ENCODE peak calls at places on chromosomes 3 and 15, in five cellular contexts. S is NCI-H1092 treated with DMSO at 0.1 percent for 48 hours, H is hepatocyte, C is HS-27A, F is progenitor cell of endocrine pancreas. R is an unnamed sample.

GRCh38 chr15:35994861-35995260 is 448.9 kb upstream of the DPH6 start:
- DNase-seq in S (no peak), H (no peak), C (no peak), F (no peak), R (no peak)

GRCh38 chr15:72220678-72221077 is 10.3 kb downstream of the PKM start:
- DNase-seq in S (no peak), H (no peak), C (no peak), F (no peak), R (no peak)

GRCh38 chr3:65641041-65641440 is 397.7 kb downstream of the MAGI1 start:
- DNase-seq in S (no peak), H (no peak), C (no peak), F (no peak), R (no peak)

GRCh38 chr3:11197471-11197870 is 43.2 kb downstream of the HRH1 start:
- DNase-seq in S (no peak), H (peak), C (no peak), F (no peak), R (no peak)

GRCh38 chr15:29685156-29686078 is 136.9 kb downstream of the TJP1 start:
- DNase-seq in S (no peak), H (peak), C (no peak), F (no peak), R (no peak)

GRCh38 chr3:173826901-173827609 is 429.5 kb downstream of the NLGN1 start:
- DNase-seq in S (no peak), H (peak), C (no peak), F (no peak), R (no peak)

GRCh38 chr15:36758800-36759199 is 179.4 kb downstream of the CDIN1 start:
- DNase-seq in S (no peak), H (no peak), C (no peak), F (no peak), R (no peak)

GRCh38 chr3:42526616-42527367 is 24.3 kb downstream of the VIPR1 start:
- DNase-seq in S (no peak), H (no peak), C (no peak), F (no peak), R (no peak)

GRCh38 chr15:70474682-70475438 is 288.5 kb downstream of the UACA start:
- DNase-seq in S (peak), H (no peak), C (peak), F (no peak), R (no peak)

GRCh38 chr15:45112143-45112591 is 1.8 kb downstream of the DUOX2 start:
- DNase-seq in S (no peak), H (no peak), C (no peak), F (no peak), R (peak)

GRCh38 chr3:34364345-34364744 is 565.9 kb downstream of the PDCD6IP start:
- DNase-seq in S (no peak), H (no peak), C (no peak), F (no peak), R (no peak)

GRCh38 chr3:135800071-135800549 is 165.4 kb upstream of the PPP2R3A start:
- DNase-seq in S (no peak), H (no peak), C (no peak), F (no peak), R (no peak)

GRCh38 chr15:34952481-34952880 is 17.1 kb downstream of the AQR start:
- DNase-seq in S (no peak), H (no peak), C (no peak), F (no peak), R (no peak)

GRCh38 chr15:77027111-77027696 is 32.3 kb downstream of the PSTPIP1 start:
- DNase-seq in S (no peak), H (no peak), C (no peak), F (peak), R (no peak)

GRCh38 chr3:119235151-119235550 is 5.5 kb downstream of the B4GALT4 start:
- DNase-seq in S (no peak), H (no peak), C (peak), F (no peak), R (no peak)

GRCh38 chr3:24963762-24964625 is 464.1 kb upstream of the RARB start:
- DNase-seq in S (peak), H (peak), C (no peak), F (no peak), R (no peak)

GRCh38 chr3:67196677-67197076 is 198.6 kb downstream of the KBTBD8 start:
- DNase-seq in S (no peak), H (no peak), C (no peak), F (no peak), R (no peak)

GRCh38 chr3:167861649-167862048 is 126.1 kb downstream of the SERPINI1 start:
- DNase-seq in S (no peak), H (no peak), C (no peak), F (no peak), R (no peak)

GRCh38 chr15:67066041-67067021 is 929 bp downstream of the SMAD3 start:
- DNase-seq in S (no peak), H (no peak), C (no peak), F (peak), R (peak)

GRCh38 chr3:107588217-107588616 is 65.5 kb downstream of the BBX start:
- DNase-seq in S (no peak), H (no peak), C (no peak), F (no peak), R (no peak)

GRCh38 chr3:62131620-62132019 is 241.7 kb downstream of the FEZF2 start:
- DNase-seq in S (no peak), H (no peak), C (no peak), F (no peak), R (no peak)

GRCh38 chr3:191005790-191006189 is 143.3 kb upstream of the GMNC start:
- DNase-seq in S (no peak), H (no peak), C (no peak), F (no peak), R (no peak)

GRCh38 chr15:79896131-79896633 is 632 bp downstream of the MTHFS start:
- DNase-seq in S (no peak), H (peak), C (peak), F (no peak), R (no peak)

GRCh38 chr3:175617247-175617646 is 758.1 kb downstream of the NAALADL2 start:
- DNase-seq in S (no peak), H (no peak), C (no peak), F (no peak), R (no peak)

GRCh38 chr3:52153389-52154096 is 680 bp downstream of the POC1A start:
- DNase-seq in S (peak), H (peak), C (peak), F (no peak), R (peak)

GRCh38 chr3:135491478-135491877 is 474.1 kb upstream of the PPP2R3A start:
- DNase-seq in S (no peak), H (no peak), C (no peak), F (no peak), R (no peak)

GRCh38 chr3:177443469-177443868 is 246.2 kb upstream of the TBL1XR1 start:
- DNase-seq in S (no peak), H (peak), C (peak), F (no peak), R (no peak)

GRCh38 chr3:160038862-160039562 is 50.4 kb downstream of the IL12A start:
- DNase-seq in S (peak), H (peak), C (no peak), F (peak), R (peak)